ENCODE peak calls at places on chromosomes 13 and 19, in six cellular contexts. L is suprapubic skin, W is thoracic aorta, X is tibial nerve, G is pancreas, Z is sigmoid colon. H is an unnamed sample. For H3K27me3 and H3K9me3, the result is how much of the 10 kb centered on the place peaks cover.

GRCh38 chr19:1270168-1270853 is 1.2 kb downstream of the CIRBP start:
- DNase-seq in L (no peak), W (no peak), X (no peak), G (no peak), Z (no peak), H (no peak)

GRCh38 chr13:110676511-110677204 is 29.3 kb downstream of the CARS2 start:
- DNase-seq in L (no peak), W (no peak), X (no peak), G (peak), Z (no peak), H (no peak)

GRCh38 chr19:44757057-44757734 is 8.7 kb downstream of the BCL3 start:
- DNase-seq in L (no peak), W (peak), X (peak), G (no peak), Z (peak), H (peak)

GRCh38 chr13:77040076-77040475 is 13.1 kb upstream of the FBXL3 start:
- DNase-seq in L (no peak), W (no peak), X (no peak), G (no peak), Z (no peak), H (no peak)

GRCh38 chr13:29454931-29455481 is 140.5 kb downstream of the SLC7A1 start:
- DNase-seq in L (no peak), W (no peak), X (no peak), G (no peak), Z (no peak), H (no peak)

GRCh38 chr19:42176649-42176989 is 40.9 kb downstream of the DEDD2 start:
- DNase-seq in L (no peak), W (no peak), X (no peak), G (peak), Z (no peak), H (no peak)

GRCh38 chr13:113417008-113417735 is 36.1 kb downstream of the ADPRHL1 start:
- DNase-seq in L (no peak), W (no peak), X (no peak), G (no peak), Z (no peak), H (no peak)

GRCh38 chr19:19562665-19563347 is 24.7 kb downstream of the CILP2 start:
- DNase-seq in L (no peak), W (no peak), X (no peak), G (no peak), Z (no peak), H (no peak)

GRCh38 chr19:41457241-41457640 is 14.3 kb downstream of the ERICH4 start:
- DNase-seq in L (no peak), W (no peak), X (no peak), G (no peak), Z (no peak), H (no peak)

GRCh38 chr13:29594710-29595379 is 643 bp downstream of the SLC7A1 start:
- DNase-seq in L (peak), W (peak), X (peak), G (peak), Z (peak), H (peak)

GRCh38 chr13:20247403-20247802 is 15.3 kb upstream of the GJB6 start:
- DNase-seq in L (no peak), W (no peak), X (no peak), G (peak), Z (no peak), H (no peak)

GRCh38 chr19:45716314-45717130 is 14.2 kb downstream of the FBXO46 start:
- DNase-seq in L (no peak), W (no peak), X (peak), G (no peak), Z (no peak), H (no peak)

GRCh38 chr13:48070942-48071341 is 24.0 kb downstream of the MED4 start:
- DNase-seq in L (no peak), W (no peak), X (no peak), G (no peak), Z (no peak), H (no peak)

GRCh38 chr13:48066310-48066989 is 28.5 kb downstream of the MED4 start:
- DNase-seq in L (no peak), W (no peak), X (no peak), G (no peak), Z (no peak), H (no peak)

GRCh38 chr13:48069573-48069972 is 25.3 kb downstream of the MED4 start:
- DNase-seq in L (no peak), W (no peak), X (no peak), G (no peak), Z (no peak), H (no peak)

GRCh38 chr13:48068952-48069351 is 26.0 kb downstream of the MED4 start:
- DNase-seq in L (no peak), W (no peak), X (no peak), G (no peak), Z (no peak), H (no peak)

DNA sequence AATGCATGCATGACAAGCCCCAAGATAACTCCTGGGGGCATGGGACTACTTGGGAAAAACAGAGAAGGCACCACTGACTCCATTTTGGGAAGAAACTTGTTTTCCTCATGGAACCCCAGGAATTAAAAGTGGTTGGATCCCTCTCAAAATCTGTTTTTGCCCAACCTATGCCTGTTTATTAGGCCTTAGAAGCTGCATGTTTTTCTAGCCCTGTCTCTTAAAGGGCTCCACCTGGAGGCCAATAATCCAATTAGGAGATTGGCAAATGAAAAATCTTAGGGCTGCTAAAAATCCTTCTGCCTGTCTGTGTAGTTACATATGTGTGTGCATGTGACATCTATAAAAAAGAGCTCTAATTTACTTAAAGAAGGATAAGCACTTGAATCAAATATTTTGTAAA is 26.9 kb downstream of the MED4 start:
- DNase-seq in L (no peak), W (no peak), X (no peak), G (no peak), Z (no peak), H (no peak)
- TF ChIP-seq CTCF in L (no peak), W (no peak), X (no peak), G (no peak), Z (no peak), H (peak)

DNA sequence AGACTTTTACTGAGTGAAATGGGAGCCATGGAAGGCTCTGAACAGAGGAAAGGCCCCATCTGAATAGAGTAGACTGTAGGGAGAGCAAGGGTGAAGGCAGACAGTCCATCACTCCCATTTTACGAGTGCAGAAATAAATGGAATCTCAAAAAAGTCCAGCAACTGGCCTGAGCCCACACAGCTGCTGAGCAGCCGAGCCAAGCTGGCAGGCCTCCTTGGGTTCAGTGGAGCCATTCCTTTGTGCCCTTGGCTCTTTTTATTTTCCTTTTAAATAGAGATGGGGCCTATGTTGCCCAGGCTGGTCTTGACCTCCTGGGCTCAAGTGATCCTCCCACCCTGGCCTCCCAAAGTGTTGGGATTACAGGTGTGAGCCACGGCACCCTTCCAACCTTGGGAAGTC is 1.0 kb upstream of the MYH14 start:
- DNase-seq in L (no peak), W (no peak), X (no peak), G (no peak), Z (no peak), H (no peak)
- H3K27me3 ChIP-seq in L (under half), W (under half), X (under half), G (under half), Z (under half), H (under half)

DNA sequence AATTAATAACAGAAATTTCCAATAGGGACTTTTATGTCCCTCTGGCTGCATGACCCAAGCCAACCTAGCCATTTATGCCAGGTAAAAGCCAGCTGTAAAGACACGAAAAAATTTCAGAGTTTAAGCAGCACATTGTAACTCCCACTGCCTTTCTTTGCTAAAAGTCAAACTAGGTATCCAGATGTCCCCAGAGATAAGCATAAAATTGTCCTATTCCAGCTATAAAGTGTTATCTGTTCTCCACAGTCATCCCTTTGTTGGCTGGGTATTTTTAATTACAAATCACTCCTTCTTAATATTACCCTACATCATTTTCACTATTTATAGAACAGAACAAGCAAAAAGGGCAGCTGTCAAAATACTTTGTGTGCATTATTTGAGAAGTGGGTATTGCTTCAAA is 3.2 kb upstream of the ZNF154 start:
- DNase-seq in L (no peak), W (no peak), X (no peak), G (no peak), Z (no peak), H (no peak)
- H3K9me3 ChIP-seq in L (half or more), W (half or more), X (under half), G (under half), Z (under half), H (half or more)

GRCh38 chr13:106498571-106498970 is 36.9 kb downstream of the EFNB2 start:
- DNase-seq in L (no peak), W (no peak), X (no peak), G (no peak), Z (no peak), H (no peak)

GRCh38 chr13:106500450-106500849 is 35.0 kb downstream of the EFNB2 start:
- DNase-seq in L (no peak), W (no peak), X (no peak), G (no peak), Z (no peak), H (no peak)

GRCh38 chr13:106498158-106498557 is 37.3 kb downstream of the EFNB2 start:
- DNase-seq in L (no peak), W (no peak), X (no peak), G (no peak), Z (no peak), H (no peak)

GRCh38 chr13:106499905-106500304 is 35.6 kb downstream of the EFNB2 start:
- DNase-seq in L (no peak), W (no peak), X (no peak), G (no peak), Z (no peak), H (no peak)

DNA sequence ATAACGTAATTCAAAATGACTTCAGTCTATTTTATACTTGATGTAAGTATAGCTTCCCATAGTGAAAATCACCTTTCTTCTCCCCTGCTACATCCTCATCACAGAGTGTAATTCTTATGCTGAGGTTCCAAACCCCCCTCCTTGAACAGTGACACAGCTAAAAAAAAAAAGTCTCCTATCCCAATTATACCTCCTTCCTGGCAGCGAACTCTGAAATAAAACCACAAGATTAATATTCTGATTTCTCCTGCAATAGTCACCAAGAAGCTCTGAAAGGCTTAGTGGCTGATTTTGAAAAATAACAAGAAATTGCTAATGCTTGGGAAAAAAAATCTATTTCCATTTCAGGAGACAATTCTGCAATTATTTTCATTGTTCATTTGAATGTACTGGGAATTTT is 36.3 kb downstream of the EFNB2 start:
- DNase-seq in L (no peak), W (no peak), X (no peak), G (no peak), Z (no peak), H (no peak)
- TF ChIP-seq CTCF in L (no peak), W (no peak), X (no peak), G (no peak), Z (no peak), H (no peak)

DNA sequence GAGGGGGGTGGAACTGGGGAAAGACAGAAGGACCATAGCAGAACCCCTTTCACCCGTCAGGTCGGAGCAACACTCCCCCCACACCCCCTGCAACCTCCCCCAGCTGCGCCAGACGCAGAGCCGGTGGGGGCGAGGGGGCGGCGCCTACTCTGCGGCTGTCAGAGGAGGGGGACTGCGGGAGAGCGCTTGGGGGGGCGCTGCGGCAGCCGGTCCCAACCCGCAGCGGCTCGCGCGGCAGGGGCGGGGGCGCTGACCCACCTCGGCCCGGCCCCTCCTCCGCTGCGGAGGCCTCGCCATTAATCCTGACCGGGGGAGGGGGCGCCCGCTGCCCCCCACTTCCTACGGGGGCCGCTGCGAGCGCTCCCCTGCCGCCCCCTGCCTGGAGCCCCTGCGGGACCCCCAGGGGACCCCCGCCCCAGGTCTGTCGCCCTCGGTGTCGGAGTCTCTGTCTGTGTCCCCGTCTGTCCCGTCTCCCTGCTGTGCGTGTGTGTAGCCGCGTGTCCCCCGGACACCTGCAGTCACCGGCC is 7.9 kb upstream of the NFIC start:
- DNase-seq in L (no peak), W (no peak), X (no peak), G (peak), Z (peak), H (no peak)
- H3K27me3 ChIP-seq in L (under half), W (under half), X (under half), G (under half), Z (under half), H (under half)

DNA sequence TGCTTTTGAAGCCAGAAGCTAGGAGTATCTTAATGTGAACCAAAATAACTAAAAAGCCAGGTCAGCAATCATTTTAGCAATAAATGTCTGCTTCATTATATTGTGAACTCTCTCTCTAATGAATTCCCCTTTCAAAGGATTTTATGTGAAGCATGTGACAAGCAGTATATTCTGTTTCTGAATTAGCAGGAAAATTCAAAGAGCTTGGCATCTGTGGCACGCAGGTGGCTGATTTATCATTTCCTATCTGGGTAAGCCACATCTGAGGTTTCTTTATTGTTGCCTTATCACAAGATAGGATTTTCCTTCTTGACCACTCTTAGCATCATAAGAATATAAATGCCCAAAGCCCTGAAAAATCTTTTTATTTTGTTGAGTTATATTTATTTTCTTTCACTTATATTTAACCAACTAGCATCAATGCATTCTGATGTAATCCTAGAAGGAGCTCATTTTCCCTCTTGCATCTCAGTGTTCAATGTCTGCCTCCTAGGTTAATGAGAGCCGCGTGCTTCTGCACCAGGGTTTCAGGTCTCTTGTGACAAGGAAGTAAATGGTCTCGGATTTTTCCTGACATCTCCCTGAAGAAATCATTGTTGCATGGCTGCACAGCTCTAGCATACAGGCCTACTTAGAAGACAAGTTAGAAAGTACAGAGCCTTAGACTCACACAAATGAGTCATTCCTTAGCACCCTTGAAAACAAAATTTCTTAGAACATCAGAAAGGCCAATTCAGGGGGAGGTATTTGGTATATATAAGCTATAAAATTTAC is 57.0 kb upstream of the KLF12 start:
- DNase-seq in L (no peak), W (no peak), X (no peak), G (no peak), Z (no peak), H (no peak)
- H3K9me3 ChIP-seq in L (under half), W (under half), X (under half), G (under half), Z (under half), H (under half)

GRCh38 chr19:10566658-10567410 is 1.0 kb upstream of the KRI1 start:
- DNase-seq in L (no peak), W (no peak), X (no peak), G (no peak), Z (no peak), H (no peak)

GRCh38 chr19:10568444-10568825 is 344 bp downstream of the CDKN2D start:
- DNase-seq in L (no peak), W (no peak), X (no peak), G (peak), Z (peak), H (peak)

GRCh38 chr19:10567696-10568443 is 909 bp downstream of the CDKN2D start:
- DNase-seq in L (no peak), W (no peak), X (no peak), G (no peak), Z (no peak), H (no peak)

GRCh38 chr19:10566408-10566657 is 523 bp upstream of the KRI1 start:
- DNase-seq in L (no peak), W (no peak), X (no peak), G (no peak), Z (no peak), H (no peak)

GRCh38 chr19:10568826-10569651 is at the start of gene CDKN2D:
- DNase-seq in L (peak), W (peak), X (peak), G (peak), Z (peak), H (peak)
- TF ChIP-seq CTCF in L (peak), W (peak), X (peak), G (peak), Z (peak), H (peak)

H was measured in heart right ventricle.